ENCODE peak calls at places on chromosome 22, in seven cellular contexts. One of them, this sample, is unnamed.

GRCh38 chr22:31911565-31912401 is 32.6 kb upstream of the YWHAH start:
- DNase-seq in CD8-positive, alpha-beta T cell: no peak
- DNase-seq in body of pancreas: no peak
- DNase-seq in SJCRH30: peak
- DNase-seq in left ventricle myocardium inferior: no peak
- DNase-seq in naive thymus-derived CD4-positive, alpha-beta T cell: no peak
- DNase-seq in kidney: peak
- DNase-seq in this sample: no peak

GRCh38 chr22:50293441-50294318 is 13.8 kb downstream of the PLXNB2 start:
- DNase-seq in kidney: peak
- DNase-seq in CD8-positive, alpha-beta T cell: no peak
- DNase-seq in SJCRH30: peak
- DNase-seq in body of pancreas: peak
- DNase-seq in left ventricle myocardium inferior: peak
- DNase-seq in naive thymus-derived CD4-positive, alpha-beta T cell: no peak
- DNase-seq in this sample: peak

GRCh38 chr22:40853961-40854360 is 2.5 kb downstream of the ST13 start:
- DNase-seq in body of pancreas: no peak
- DNase-seq in naive thymus-derived CD4-positive, alpha-beta T cell: no peak
- DNase-seq in kidney: no peak
- DNase-seq in SJCRH30: peak
- DNase-seq in left ventricle myocardium inferior: no peak
- DNase-seq in CD8-positive, alpha-beta T cell: no peak
- DNase-seq in this sample: no peak

GRCh38 chr22:48975886-48976285 is 851.8 kb downstream of the BRD1 start:
- DNase-seq in naive thymus-derived CD4-positive, alpha-beta T cell: no peak
- DNase-seq in kidney: no peak
- DNase-seq in SJCRH30: no peak
- DNase-seq in body of pancreas: no peak
- DNase-seq in left ventricle myocardium inferior: no peak
- DNase-seq in CD8-positive, alpha-beta T cell: no peak
- DNase-seq in this sample: no peak

GRCh38 chr22:33806191-33806590 is 114.1 kb downstream of the LARGE1 start:
- DNase-seq in CD8-positive, alpha-beta T cell: no peak
- DNase-seq in SJCRH30: no peak
- DNase-seq in left ventricle myocardium inferior: no peak
- DNase-seq in naive thymus-derived CD4-positive, alpha-beta T cell: no peak
- DNase-seq in kidney: no peak
- DNase-seq in body of pancreas: no peak
- DNase-seq in this sample: no peak

GRCh38 chr22:36611241-36611976 is 82.4 kb upstream of the EIF3D start:
- DNase-seq in left ventricle myocardium inferior: peak
- DNase-seq in kidney: no peak
- DNase-seq in naive thymus-derived CD4-positive, alpha-beta T cell: no peak
- DNase-seq in body of pancreas: peak
- DNase-seq in SJCRH30: no peak
- DNase-seq in CD8-positive, alpha-beta T cell: no peak
- DNase-seq in this sample: no peak

GRCh38 chr22:46287873-46288751 is 8.6 kb upstream of the GTSE1 start:
- DNase-seq in body of pancreas: no peak
- DNase-seq in CD8-positive, alpha-beta T cell: no peak
- DNase-seq in left ventricle myocardium inferior: peak
- DNase-seq in kidney: no peak
- DNase-seq in SJCRH30: no peak
- DNase-seq in naive thymus-derived CD4-positive, alpha-beta T cell: no peak
- DNase-seq in this sample: peak

GRCh38 chr22:50104149-50104548 is 14.3 kb downstream of the MOV10L1 start:
- DNase-seq in SJCRH30: no peak
- DNase-seq in left ventricle myocardium inferior: no peak
- DNase-seq in body of pancreas: no peak
- DNase-seq in kidney: no peak
- DNase-seq in naive thymus-derived CD4-positive, alpha-beta T cell: no peak
- DNase-seq in CD8-positive, alpha-beta T cell: no peak
- DNase-seq in this sample: no peak

GRCh38 chr22:31489632-31490495 is at the start of gene EIF4ENIF1:
- DNase-seq in body of pancreas: peak
- DNase-seq in kidney: peak
- DNase-seq in naive thymus-derived CD4-positive, alpha-beta T cell: peak
- DNase-seq in SJCRH30: peak
- DNase-seq in CD8-positive, alpha-beta T cell: peak
- DNase-seq in left ventricle myocardium inferior: peak
- DNase-seq in this sample: peak

GRCh38 chr22:49457146-49457545 is 370.5 kb downstream of the BRD1 start:
- DNase-seq in left ventricle myocardium inferior: no peak
- DNase-seq in body of pancreas: no peak
- DNase-seq in CD8-positive, alpha-beta T cell: no peak
- DNase-seq in SJCRH30: no peak
- DNase-seq in naive thymus-derived CD4-positive, alpha-beta T cell: no peak
- DNase-seq in kidney: no peak
- DNase-seq in this sample: no peak

GRCh38 chr22:47883757-47884156 is 1121.3 kb downstream of the TBC1D22A start:
- DNase-seq in CD8-positive, alpha-beta T cell: no peak
- DNase-seq in SJCRH30: no peak
- DNase-seq in naive thymus-derived CD4-positive, alpha-beta T cell: no peak
- DNase-seq in kidney: no peak
- DNase-seq in left ventricle myocardium inferior: no peak
- DNase-seq in body of pancreas: no peak
- DNase-seq in this sample: no peak

GRCh38 chr22:39439170-39439569 is 17.6 kb upstream of the MGAT3 start:
- DNase-seq in CD8-positive, alpha-beta T cell: no peak
- DNase-seq in left ventricle myocardium inferior: no peak
- DNase-seq in kidney: no peak
- DNase-seq in SJCRH30: no peak
- DNase-seq in body of pancreas: no peak
- DNase-seq in naive thymus-derived CD4-positive, alpha-beta T cell: no peak
- DNase-seq in this sample: no peak

GRCh38 chr22:41919357-41920224 is 4.7 kb upstream of the SHISA8 start:
- DNase-seq in kidney: no peak
- DNase-seq in SJCRH30: no peak
- DNase-seq in body of pancreas: peak
- DNase-seq in naive thymus-derived CD4-positive, alpha-beta T cell: no peak
- DNase-seq in left ventricle myocardium inferior: peak
- DNase-seq in CD8-positive, alpha-beta T cell: no peak
- DNase-seq in this sample: peak

GRCh38 chr22:42645341-42645937 is 3.8 kb downstream of the CYB5R3 start:
- DNase-seq in CD8-positive, alpha-beta T cell: no peak
- DNase-seq in body of pancreas: no peak
- DNase-seq in left ventricle myocardium inferior: peak
- DNase-seq in naive thymus-derived CD4-positive, alpha-beta T cell: no peak
- DNase-seq in SJCRH30: peak
- DNase-seq in kidney: no peak
- DNase-seq in this sample: peak

GRCh38 chr22:50694099-50694498 is 21.5 kb downstream of the SHANK3 start:
- DNase-seq in CD8-positive, alpha-beta T cell: no peak
- DNase-seq in SJCRH30: no peak
- DNase-seq in left ventricle myocardium inferior: no peak
- DNase-seq in body of pancreas: no peak
- DNase-seq in naive thymus-derived CD4-positive, alpha-beta T cell: no peak
- DNase-seq in kidney: no peak
- DNase-seq in this sample: no peak

GRCh38 chr22:39095971-39096370 is 1.1 kb upstream of the APOBEC3H start:
- DNase-seq in CD8-positive, alpha-beta T cell: no peak
- DNase-seq in kidney: no peak
- DNase-seq in body of pancreas: no peak
- DNase-seq in SJCRH30: no peak
- DNase-seq in left ventricle myocardium inferior: no peak
- DNase-seq in naive thymus-derived CD4-positive, alpha-beta T cell: no peak
- DNase-seq in this sample: no peak

GRCh38 chr22:47486569-47487312 is 724.3 kb downstream of the TBC1D22A start:
- DNase-seq in body of pancreas: no peak
- DNase-seq in naive thymus-derived CD4-positive, alpha-beta T cell: no peak
- DNase-seq in CD8-positive, alpha-beta T cell: no peak
- DNase-seq in kidney: no peak
- DNase-seq in SJCRH30: no peak
- DNase-seq in left ventricle myocardium inferior: no peak
- DNase-seq in this sample: peak

GRCh38 chr22:39510529-39511149 is 8.5 kb downstream of the MIEF1 start:
- DNase-seq in kidney: no peak
- DNase-seq in body of pancreas: no peak
- DNase-seq in left ventricle myocardium inferior: no peak
- DNase-seq in SJCRH30: no peak
- DNase-seq in CD8-positive, alpha-beta T cell: no peak
- DNase-seq in naive thymus-derived CD4-positive, alpha-beta T cell: no peak
- DNase-seq in this sample: no peak

GRCh38 chr22:32413715-32414114 is 1.7 kb upstream of the RTCB start:
- DNase-seq in CD8-positive, alpha-beta T cell: no peak
- DNase-seq in naive thymus-derived CD4-positive, alpha-beta T cell: no peak
- DNase-seq in left ventricle myocardium inferior: no peak
- DNase-seq in kidney: no peak
- DNase-seq in SJCRH30: no peak
- DNase-seq in body of pancreas: no peak
- DNase-seq in this sample: no peak

GRCh38 chr22:46696225-46696518 is 41.9 kb downstream of the CERK start:
- DNase-seq in left ventricle myocardium inferior: no peak
- DNase-seq in SJCRH30: no peak
- DNase-seq in naive thymus-derived CD4-positive, alpha-beta T cell: no peak
- DNase-seq in CD8-positive, alpha-beta T cell: no peak
- DNase-seq in kidney: no peak
- DNase-seq in body of pancreas: no peak
- DNase-seq in this sample: no peak

GRCh38 chr22:16783930-16784354 is 41.3 kb downstream of the XKR3 start:
- DNase-seq in body of pancreas: no peak
- DNase-seq in naive thymus-derived CD4-positive, alpha-beta T cell: no peak
- DNase-seq in CD8-positive, alpha-beta T cell: no peak
- DNase-seq in left ventricle myocardium inferior: no peak
- DNase-seq in kidney: no peak
- DNase-seq in SJCRH30: peak
- DNase-seq in this sample: no peak

GRCh38 chr22:47131611-47132427 is 369.4 kb downstream of the TBC1D22A start:
- DNase-seq in body of pancreas: no peak
- DNase-seq in kidney: peak
- DNase-seq in SJCRH30: no peak
- DNase-seq in naive thymus-derived CD4-positive, alpha-beta T cell: no peak
- DNase-seq in CD8-positive, alpha-beta T cell: no peak
- DNase-seq in left ventricle myocardium inferior: no peak
- DNase-seq in this sample: no peak

GRCh38 chr22:36362819-36363377 is 24.9 kb downstream of the MYH9 start:
- DNase-seq in body of pancreas: no peak
- DNase-seq in CD8-positive, alpha-beta T cell: no peak
- DNase-seq in SJCRH30: no peak
- DNase-seq in left ventricle myocardium inferior: no peak
- DNase-seq in naive thymus-derived CD4-positive, alpha-beta T cell: no peak
- DNase-seq in kidney: peak
- DNase-seq in this sample: no peak

GRCh38 chr22:46085831-46086576 is 64.3 kb upstream of the PPARA start:
- DNase-seq in CD8-positive, alpha-beta T cell: no peak
- DNase-seq in body of pancreas: peak
- DNase-seq in kidney: peak
- DNase-seq in naive thymus-derived CD4-positive, alpha-beta T cell: no peak
- DNase-seq in left ventricle myocardium inferior: peak
- DNase-seq in SJCRH30: no peak
- DNase-seq in this sample: peak

GRCh38 chr22:23020659-23021293 is 49.5 kb upstream of the GNAZ start:
- DNase-seq in kidney: no peak
- DNase-seq in SJCRH30: no peak
- DNase-seq in CD8-positive, alpha-beta T cell: no peak
- DNase-seq in body of pancreas: no peak
- DNase-seq in naive thymus-derived CD4-positive, alpha-beta T cell: no peak
- DNase-seq in left ventricle myocardium inferior: no peak
- DNase-seq in this sample: no peak

GRCh38 chr22:24433868-24434471 is 6.6 kb downstream of the ADORA2A start:
- DNase-seq in body of pancreas: no peak
- DNase-seq in CD8-positive, alpha-beta T cell: no peak
- DNase-seq in naive thymus-derived CD4-positive, alpha-beta T cell: no peak
- DNase-seq in kidney: peak
- DNase-seq in SJCRH30: no peak
- DNase-seq in left ventricle myocardium inferior: no peak
- DNase-seq in this sample: no peak

GRCh38 chr22:43812149-43812842 is at the start of gene EFCAB6:
- DNase-seq in SJCRH30: peak
- DNase-seq in body of pancreas: peak
- DNase-seq in CD8-positive, alpha-beta T cell: peak
- DNase-seq in naive thymus-derived CD4-positive, alpha-beta T cell: peak
- DNase-seq in kidney: peak
- DNase-seq in left ventricle myocardium inferior: peak
- DNase-seq in this sample: peak
- H3K27ac ChIP-seq in SJCRH30: no peak
- H3K27ac ChIP-seq in body of pancreas: peak
- H3K27ac ChIP-seq in CD8-positive, alpha-beta T cell: peak
- H3K27ac ChIP-seq in naive thymus-derived CD4-positive, alpha-beta T cell: peak
- H3K27ac ChIP-seq in kidney: peak
- H3K27ac ChIP-seq in left ventricle myocardium inferior: peak
- H3K27ac ChIP-seq in this sample: peak

GRCh38 chr22:20019661-20020532 is 1.0 kb upstream of the TANGO2 start:
- DNase-seq in body of pancreas: no peak
- DNase-seq in SJCRH30: no peak
- DNase-seq in CD8-positive, alpha-beta T cell: no peak
- DNase-seq in left ventricle myocardium inferior: no peak
- DNase-seq in naive thymus-derived CD4-positive, alpha-beta T cell: no peak
- DNase-seq in kidney: peak
- DNase-seq in this sample: no peak
- H3K4me3 ChIP-seq in body of pancreas: no peak
- H3K4me3 ChIP-seq in SJCRH30: no peak
- H3K4me3 ChIP-seq in CD8-positive, alpha-beta T cell: peak
- H3K4me3 ChIP-seq in left ventricle myocardium inferior: peak
- H3K4me3 ChIP-seq in naive thymus-derived CD4-positive, alpha-beta T cell: peak
- H3K4me3 ChIP-seq in kidney: peak
- H3K4me3 ChIP-seq in this sample: peak

DNA sequence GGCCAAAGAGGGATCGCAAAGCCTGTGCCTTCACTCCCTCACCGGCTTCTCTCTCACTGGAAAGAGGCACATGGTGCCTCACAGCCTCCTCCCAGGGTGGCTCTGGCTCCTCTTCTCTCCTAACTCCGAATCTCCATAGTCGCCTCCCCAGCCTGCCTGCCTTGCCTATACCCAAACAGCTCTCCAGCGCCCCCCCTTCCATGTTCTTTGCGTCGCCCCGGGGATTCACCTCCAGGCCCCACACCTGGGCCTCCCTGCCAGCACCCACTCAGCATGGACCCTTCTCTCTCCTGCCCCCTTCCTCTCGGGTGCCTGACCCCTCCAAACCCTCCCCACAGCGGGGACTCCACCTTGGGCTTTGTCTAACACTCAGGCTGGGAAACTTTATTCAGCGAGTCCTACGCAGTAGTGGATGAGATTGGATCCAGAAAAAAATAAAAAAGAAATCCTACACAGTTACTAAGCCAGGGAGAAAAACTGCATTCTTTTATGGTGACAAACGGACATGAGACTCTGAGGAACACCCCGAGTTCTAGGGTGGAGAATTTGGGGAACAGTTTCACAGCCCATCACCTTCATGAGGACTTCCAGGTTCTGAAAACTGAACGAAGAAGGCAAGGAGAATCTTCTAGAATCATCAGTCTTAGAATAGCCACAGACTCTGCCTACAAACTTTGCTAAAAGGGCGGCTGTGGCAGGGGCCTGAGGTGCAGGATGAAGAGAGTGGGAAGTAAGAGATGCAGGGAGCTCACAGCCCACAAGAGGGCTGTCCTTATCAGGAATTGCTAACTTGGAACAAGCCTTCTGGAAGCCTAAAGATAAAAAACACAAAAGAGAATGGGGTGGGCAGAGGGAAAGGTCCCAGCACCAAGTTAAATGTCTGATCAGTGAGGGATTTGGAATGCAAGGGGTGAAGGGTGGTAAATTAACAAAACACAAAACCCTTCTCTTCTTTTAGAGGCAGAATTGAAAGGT is 5.3 kb downstream of the PPM1F start:
- DNase-seq in naive thymus-derived CD4-positive, alpha-beta T cell: no peak
- DNase-seq in kidney: no peak
- DNase-seq in left ventricle myocardium inferior: no peak
- DNase-seq in body of pancreas: no peak
- DNase-seq in CD8-positive, alpha-beta T cell: no peak
- DNase-seq in SJCRH30: peak
- DNase-seq in this sample: no peak
- H3K27ac ChIP-seq in naive thymus-derived CD4-positive, alpha-beta T cell: no peak
- H3K27ac ChIP-seq in kidney: peak
- H3K27ac ChIP-seq in left ventricle myocardium inferior: peak
- H3K27ac ChIP-seq in body of pancreas: peak
- H3K27ac ChIP-seq in CD8-positive, alpha-beta T cell: no peak
- H3K27ac ChIP-seq in SJCRH30: no peak
- H3K27ac ChIP-seq in this sample: peak

GRCh38 chr22:30393322-30393680 is 3.5 kb upstream of the SEC14L2 start:
- DNase-seq in naive thymus-derived CD4-positive, alpha-beta T cell: no peak
- DNase-seq in SJCRH30: no peak
- DNase-seq in CD8-positive, alpha-beta T cell: no peak
- DNase-seq in left ventricle myocardium inferior: no peak
- DNase-seq in body of pancreas: no peak
- DNase-seq in kidney: no peak
- DNase-seq in this sample: no peak
- H3K4me3 ChIP-seq in naive thymus-derived CD4-positive, alpha-beta T cell: no peak
- H3K4me3 ChIP-seq in SJCRH30: no peak
- H3K4me3 ChIP-seq in CD8-positive, alpha-beta T cell: no peak
- H3K4me3 ChIP-seq in left ventricle myocardium inferior: no peak
- H3K4me3 ChIP-seq in body of pancreas: no peak
- H3K4me3 ChIP-seq in kidney: no peak
- H3K4me3 ChIP-seq in this sample: no peak

This sample was measured in lower lobe of right lung.